ENCODE peak calls at places on chromosomes 5 and 9, in five cellular contexts. Q is HFF-Myc; E is CD4-positive, alpha-beta T cell; L is left ventricle myocardium inferior; V is adrenal gland. K is an unnamed sample.

GRCh38 chr9:4297151-4297794 is 2.6 kb downstream of the GLIS3 start:
- DNase-seq in Q (peak; percentile 87), E (peak; percentile 29), L (peak; percentile 65), V (peak; percentile 65), K (no peak)

GRCh38 chr5:77077821-77078176 is 9.3 kb downstream of the ZBED3 start:
- DNase-seq in Q (no peak), E (no peak), L (no peak), V (no peak), K (no peak)

GRCh38 chr9:124297553-124297905 is 39.8 kb downstream of the NEK6 start:
- DNase-seq in Q (peak; percentile 65), E (no peak), L (peak; percentile 88), V (no peak), K (no peak)

GRCh38 chr5:53246042-53246836 is 136.7 kb upstream of the MOCS2 start:
- DNase-seq in Q (peak; percentile 75), E (no peak), L (no peak), V (no peak), K (no peak)

GRCh38 chr9:77839459-77840140 is 191.5 kb upstream of the GNA14 start:
- DNase-seq in Q (no peak), E (no peak), L (no peak), V (no peak), K (no peak)

GRCh38 chr5:122352331-122352730 is 40.3 kb downstream of the SNCAIP start:
- DNase-seq in Q (no peak), E (no peak), L (no peak), V (no peak), K (no peak)

GRCh38 chr5:170603578-170604565 is 100.1 kb downstream of the KCNIP1 start:
- DNase-seq in Q (no peak), E (no peak), L (peak; percentile 34), V (peak; percentile 69), K (peak; percentile 44)

GRCh38 chr9:93815135-93815534 is 140.0 kb downstream of the BARX1 start:
- DNase-seq in Q (no peak), E (no peak), L (no peak), V (no peak), K (no peak)

GRCh38 chr5:180801596-180802324 is 846 bp downstream of the MGAT1 start:
- DNase-seq in Q (no peak), E (no peak), L (no peak), V (peak; percentile 16), K (no peak)

GRCh38 chr5:107455111-107455544 is 215.6 kb downstream of the EFNA5 start:
- DNase-seq in Q (no peak), E (no peak), L (no peak), V (no peak), K (no peak)

GRCh38 chr5:439636-440035 is 3.3 kb upstream of the EXOC3 start:
- DNase-seq in Q (no peak), E (no peak), L (no peak), V (no peak), K (no peak)

GRCh38 chr9:75054373-75055001 is 26.4 kb upstream of the CARNMT1 start:
- DNase-seq in Q (no peak), E (no peak), L (no peak), V (no peak), K (no peak)

GRCh38 chr9:70678153-70678552 is 263.7 kb upstream of the KLF9 start:
- DNase-seq in Q (no peak), E (no peak), L (no peak), V (peak; percentile 33), K (no peak)

GRCh38 chr9:79026311-79026710 is 545.5 kb upstream of the TLE4 start:
- DNase-seq in Q (peak; percentile 70), E (no peak), L (no peak), V (no peak), K (no peak)

GRCh38 chr9:121242219-121242954 is 25.6 kb upstream of the GSN start:
- DNase-seq in Q (no peak), E (no peak), L (no peak), V (peak; percentile 25), K (no peak)

GRCh38 chr5:39517800-39518199 is 93.0 kb upstream of the DAB2 start:
- DNase-seq in Q (peak; percentile 75), E (no peak), L (no peak), V (no peak), K (no peak)

GRCh38 chr5:159899067-159900049 is 16.9 kb upstream of the ADRA1B start:
- DNase-seq in Q (peak; percentile 51), E (no peak), L (no peak), V (no peak), K (no peak)

GRCh38 chr5:41708604-41708940 is 161.7 kb downstream of the OXCT1 start:
- DNase-seq in Q (no peak), E (no peak), L (no peak), V (no peak), K (no peak)

GRCh38 chr9:121303456-121304451 is 35.8 kb downstream of the GSN start:
- DNase-seq in Q (no peak), E (no peak), L (no peak), V (no peak), K (peak; percentile 43)

GRCh38 chr9:17082343-17082742 is 52.5 kb upstream of the CNTLN start:
- DNase-seq in Q (no peak), E (no peak), L (no peak), V (no peak), K (no peak)

GRCh38 chr5:91468643-91469422 is 85.7 kb upstream of the ARRDC3 start:
- DNase-seq in Q (no peak), E (no peak), L (no peak), V (no peak), K (no peak)

GRCh38 chr9:2923810-2924768 is 80.2 kb upstream of the PUM3 start:
- DNase-seq in Q (no peak), E (no peak), L (no peak), V (no peak), K (no peak)

GRCh38 chr5:4924581-4924980 is 215.5 kb upstream of the ADAMTS16 start:
- DNase-seq in Q (no peak), E (no peak), L (no peak), V (no peak), K (no peak)

GRCh38 chr5:154813736-154814135 is 36.7 kb downstream of the FAXDC2 start:
- DNase-seq in Q (no peak), E (peak; percentile 47), L (no peak), V (no peak), K (no peak)

GRCh38 chr5:148970228-148970627 is 92.6 kb downstream of the SH3TC2 start:
- DNase-seq in Q (no peak), E (no peak), L (no peak), V (no peak), K (no peak)

GRCh38 chr9:69515810-69516209 is 156.4 kb downstream of the APBA1 start:
- DNase-seq in Q (no peak), E (no peak), L (no peak), V (no peak), K (no peak)

GRCh38 chr5:61371474-61371873 is 39.4 kb downstream of the ZSWIM6 start:
- DNase-seq in Q (no peak), E (no peak), L (no peak), V (no peak), K (no peak)

GRCh38 chr9:106860731-106861584 is 2.0 kb upstream of the ZNF462 start:
- DNase-seq in Q (no peak), E (no peak), L (peak; percentile 42), V (peak; percentile 56), K (no peak)

GRCh38 chr5:165928971-165929370 is 2362.5 kb upstream of the WWC1 start:
- DNase-seq in Q (no peak), E (no peak), L (no peak), V (no peak), K (no peak)

DNA sequence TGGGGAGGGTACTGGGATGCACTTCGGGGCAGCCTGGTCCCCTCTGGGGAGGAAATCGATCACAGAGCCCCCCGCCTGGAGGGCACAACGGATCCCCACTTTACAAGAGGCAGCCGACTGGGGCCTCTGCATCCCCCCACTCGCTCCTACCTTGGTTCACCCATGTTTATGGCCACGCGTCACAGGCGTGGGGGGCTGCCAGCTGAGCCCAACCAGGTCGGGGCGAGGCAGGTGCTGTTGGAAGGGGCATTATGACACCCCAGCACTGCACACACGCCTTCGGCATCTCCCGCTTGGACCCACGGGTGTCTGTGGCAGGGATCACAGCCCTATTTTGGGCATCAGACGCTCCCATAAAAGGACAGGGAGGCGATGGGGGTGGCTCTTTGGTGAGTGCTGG is 14.6 kb downstream of the SOHLH1 start:
- DNase-seq in Q (no peak), E (no peak), L (no peak), V (no peak), K (no peak)
- TF ChIP-seq CTCF in Q (no peak), E (no peak), L (no peak), V (no peak), K (no peak)

DNA sequence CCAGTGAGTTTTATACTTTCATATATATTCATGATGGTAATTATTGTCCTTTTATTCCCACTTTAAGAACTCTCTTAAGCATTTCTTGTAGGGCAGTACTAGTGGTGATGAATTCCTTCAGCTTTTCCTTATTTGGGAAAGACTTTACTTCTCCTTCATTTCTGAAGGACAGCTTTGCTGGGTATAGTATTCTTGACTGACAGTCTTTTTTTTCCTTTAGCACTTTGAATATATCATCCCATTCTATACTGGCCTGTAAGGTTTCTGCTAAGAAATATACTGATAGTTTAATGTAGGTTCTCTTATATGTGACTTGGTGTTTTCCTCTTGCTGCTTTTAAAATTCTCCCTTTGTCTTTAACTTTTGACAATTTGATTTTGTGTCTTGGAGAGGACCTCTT is 109.0 kb upstream of the FSTL4 start:
- DNase-seq in Q (no peak), E (no peak), L (no peak), V (no peak), K (no peak)
- TF ChIP-seq CTCF in Q (no peak), E (no peak), L (no peak), V (no peak), K (no peak)

GRCh38 chr5:43068037-43068436 is 27.9 kb upstream of the ANXA2R start:
- DNase-seq in Q (no peak), E (no peak), L (no peak), V (no peak), K (no peak)

GRCh38 chr5:43074987-43075318 is 34.8 kb upstream of the ANXA2R start:
- DNase-seq in Q (no peak), E (no peak), L (no peak), V (no peak), K (no peak)

GRCh38 chr5:43078956-43079355 is 38.8 kb upstream of the ANXA2R start:
- DNase-seq in Q (no peak), E (no peak), L (no peak), V (no peak), K (no peak)

GRCh38 chr5:43075319-43076293 is 35.5 kb upstream of the ANXA2R start:
- DNase-seq in Q (no peak), E (no peak), L (peak; percentile 50), V (no peak), K (no peak)

GRCh38 chr5:43073597-43074546 is 33.8 kb upstream of the ANXA2R start:
- DNase-seq in Q (no peak), E (peak; percentile 49), L (no peak), V (peak; percentile 26), K (no peak)
- TF ChIP-seq CTCF in Q (peak; percentile 64), E (peak; percentile 70), L (peak; percentile 67), V (peak; percentile 50), K (peak; percentile 74)

GRCh38 chr5:127934791-127935256 is 148.7 kb upstream of the SLC12A2 start:
- DNase-seq in Q (no peak), E (no peak), L (no peak), V (no peak), K (no peak)
- TF ChIP-seq CTCF in Q (no peak), E (no peak), L (no peak), V (no peak), K (no peak)